ENCODE peak calls at places on chromosomes 7 and 10, in eight cellular contexts. I is AG04450; D is mucosa of descending colon; K is CD8-positive, alpha-beta memory T cell; Q is lung; M is upper lobe of left lung; C is ovary; O is cardiac fibroblast. R is an unnamed sample.

GRCh38 chr10:13816195-13816926 is 229.6 kb downstream of the PRPF18 start:
- DNase-seq in O (peak), D (peak), M (no peak), Q (peak), C (no peak), I (peak), K (no peak), R (peak)

GRCh38 chr10:22662693-22663330 is 51.6 kb downstream of the PIP4K2A start:
- DNase-seq in C (no peak), O (no peak), I (no peak), K (no peak), Q (no peak), D (no peak), M (no peak), R (no peak)

GRCh38 chr10:19816420-19817250 is at the start of gene PLXDC2:
- DNase-seq in D (peak), C (peak), M (peak), K (no peak), O (peak), Q (peak), I (peak), R (peak)

GRCh38 chr10:89556590-89556989 is 21.2 kb upstream of the SLC16A12 start:
- DNase-seq in I (no peak), M (no peak), Q (no peak), D (no peak), K (no peak), C (no peak), O (no peak), R (no peak)

GRCh38 chr10:48305905-48306264 is 592 bp upstream of the MAPK8 start:
- DNase-seq in M (no peak), D (no peak), K (no peak), C (no peak), Q (no peak), O (no peak), I (no peak), R (no peak)

GRCh38 chr10:31652038-31652437 is 276.6 kb downstream of the ARHGAP12 start:
- DNase-seq in D (no peak), Q (no peak), C (no peak), M (no peak), O (no peak), K (no peak), I (no peak), R (no peak)

GRCh38 chr7:126790763-126791162 is 462.0 kb downstream of the GRM8 start:
- DNase-seq in K (no peak), I (no peak), M (no peak), C (no peak), Q (no peak), D (no peak), O (no peak), R (no peak)

GRCh38 chr10:96716396-96716795 is 3.9 kb downstream of the PIK3AP1 start:
- DNase-seq in Q (no peak), O (no peak), M (no peak), I (no peak), K (no peak), D (no peak), C (no peak), R (no peak)

GRCh38 chr7:99314504-99314903 is 11.2 kb upstream of the ARPC1A start:
- DNase-seq in C (no peak), Q (no peak), D (peak), K (no peak), O (no peak), M (no peak), I (no peak), R (no peak)

GRCh38 chr7:144565586-144565985 is 162.1 kb upstream of the NOBOX start:
- DNase-seq in C (no peak), Q (no peak), I (no peak), O (no peak), K (no peak), M (no peak), D (no peak), R (no peak)

GRCh38 chr7:98930464-98930863 is 52.1 kb downstream of the TRRAP start:
- DNase-seq in K (no peak), C (no peak), I (no peak), O (no peak), D (peak), M (no peak), Q (no peak), R (no peak)

GRCh38 chr7:132381742-132382472 is 194.4 kb downstream of the PLXNA4 start:
- DNase-seq in O (peak), D (no peak), I (no peak), C (no peak), K (no peak), Q (peak), M (peak), R (no peak)

GRCh38 chr7:20438665-20439376 is 108.1 kb downstream of the ITGB8 start:
- DNase-seq in D (no peak), I (no peak), C (no peak), M (no peak), K (no peak), O (no peak), Q (no peak), R (no peak)

GRCh38 chr7:104767826-104768536 is 246.0 kb upstream of the KMT2E start:
- DNase-seq in I (no peak), C (no peak), K (no peak), D (no peak), M (no peak), O (no peak), Q (no peak), R (no peak)

GRCh38 chr7:6026011-6026819 is 5.0 kb upstream of the ANKRD61 start:
- DNase-seq in K (peak), D (peak), C (peak), M (peak), O (peak), Q (peak), I (no peak), R (peak)
- H3K4me3 ChIP-seq in K (peak), D (no peak), C (no peak), M (peak), O (no peak), Q (no peak), I (no peak), R (peak)

GRCh38 chr10:114453576-114453975 is 49.3 kb upstream of the AFAP1L2 start:
- DNase-seq in K (no peak), C (no peak), O (no peak), D (no peak), Q (no peak), M (no peak), I (no peak), R (no peak)

GRCh38 chr10:114458955-114459354 is 54.7 kb upstream of the AFAP1L2 start:
- DNase-seq in K (no peak), D (peak), O (peak), M (no peak), C (no peak), I (no peak), Q (peak), R (peak)

GRCh38 chr10:114458216-114458615 is 53.9 kb upstream of the AFAP1L2 start:
- DNase-seq in K (no peak), D (no peak), O (no peak), I (no peak), Q (no peak), M (no peak), C (no peak), R (no peak)
- H3K4me3 ChIP-seq in K (no peak), D (no peak), O (no peak), I (no peak), Q (no peak), M (no peak), C (no peak), R (no peak)

DNA sequence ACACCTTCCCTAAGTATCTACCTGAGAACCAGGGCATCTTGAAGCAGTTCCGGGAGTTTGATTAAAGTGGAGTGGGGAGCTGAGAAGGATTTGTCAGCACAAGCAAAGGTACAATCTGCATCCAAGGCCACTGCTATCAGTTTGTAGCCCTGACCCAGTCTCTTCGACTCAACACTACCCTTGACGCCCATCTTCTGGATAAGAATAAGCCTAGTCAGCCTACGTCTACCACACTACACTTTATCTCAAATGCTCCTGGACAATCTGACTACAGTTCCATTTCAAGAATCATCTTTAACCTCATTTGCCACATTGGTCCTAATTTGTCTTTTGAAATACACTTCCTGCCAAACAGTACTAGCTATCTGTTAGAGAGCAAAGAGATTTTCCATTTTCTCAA is 134.1 kb upstream of the C1GALT1 start:
- DNase-seq in Q (no peak), C (no peak), M (no peak), K (no peak), D (no peak), O (no peak), I (no peak), R (no peak)
- H3K4me3 ChIP-seq in Q (no peak), C (no peak), M (no peak), K (no peak), D (no peak), O (no peak), I (no peak), R (no peak)

GRCh38 chr7:3105856-3106255 is 62.2 kb upstream of the CARD11 start:
- DNase-seq in I (no peak), C (no peak), D (no peak), K (no peak), Q (no peak), O (no peak), M (no peak), R (no peak)

GRCh38 chr7:3109516-3109915 is 65.8 kb upstream of the CARD11 start:
- DNase-seq in C (no peak), I (no peak), Q (no peak), M (no peak), O (peak), K (no peak), D (no peak), R (no peak)

GRCh38 chr7:3106353-3106752 is 62.7 kb upstream of the CARD11 start:
- DNase-seq in I (no peak), D (no peak), Q (no peak), M (no peak), C (no peak), O (no peak), K (no peak), R (no peak)

GRCh38 chr7:3107889-3108570 is 64.4 kb upstream of the CARD11 start:
- DNase-seq in D (no peak), I (no peak), K (no peak), C (no peak), Q (no peak), O (no peak), M (no peak), R (no peak)

GRCh38 chr7:3107228-3107763 is 63.6 kb upstream of the CARD11 start:
- DNase-seq in O (no peak), M (no peak), D (no peak), Q (no peak), C (no peak), K (no peak), I (no peak), R (no peak)
- H3K4me3 ChIP-seq in O (no peak), M (no peak), D (no peak), Q (no peak), C (no peak), K (no peak), I (no peak), R (no peak)

GRCh38 chr7:102044984-102045673 is 227.7 kb downstream of the CUX1 start:
- DNase-seq in Q (no peak), I (peak), K (no peak), C (peak), M (peak), D (no peak), O (peak), R (peak)
- H3K4me3 ChIP-seq in Q (no peak), I (peak), K (no peak), C (peak), M (peak), D (no peak), O (no peak), R (peak)

GRCh38 chr7:157689269-157690057 is 352.7 kb downstream of the DNAJB6 start:
- DNase-seq in I (no peak), K (no peak), Q (no peak), O (no peak), C (peak), D (no peak), M (peak), R (no peak)
- H3K4me3 ChIP-seq in I (no peak), K (no peak), Q (no peak), O (no peak), C (peak), D (no peak), M (no peak), R (peak)

GRCh38 chr7:6615853-6616555 is 594 bp downstream of the ZNF853 start:
- DNase-seq in C (peak), D (no peak), K (no peak), Q (no peak), I (no peak), M (peak), O (no peak), R (no peak)
- H3K4me3 ChIP-seq in C (peak), D (no peak), K (peak), Q (peak), I (peak), M (peak), O (peak), R (peak)

DNA sequence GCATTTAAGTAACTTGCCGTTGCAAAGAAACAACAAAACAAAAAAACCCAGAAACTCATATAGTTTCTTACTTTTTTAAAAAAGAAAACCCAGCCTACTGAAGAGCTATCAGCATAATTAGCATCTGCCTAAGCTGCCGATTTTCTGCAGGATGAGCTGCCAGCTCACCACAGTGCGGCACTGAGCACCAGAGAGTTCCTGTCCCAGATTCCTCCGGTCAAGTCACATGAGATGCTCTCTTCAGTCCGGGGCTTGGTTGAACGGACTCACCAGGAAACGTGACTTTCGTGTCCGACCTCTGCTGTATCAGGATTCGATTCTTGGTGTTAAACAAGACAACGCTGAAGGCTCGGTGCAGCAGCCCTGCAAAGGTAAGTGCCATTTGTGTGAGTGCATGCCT is 3.2 kb downstream of the IDI2 start:
- DNase-seq in Q (no peak), D (no peak), C (no peak), M (no peak), I (no peak), O (no peak), K (no peak), R (peak)
- H3K4me3 ChIP-seq in Q (no peak), D (no peak), C (no peak), M (no peak), I (no peak), O (no peak), K (no peak), R (peak)